ENCODE peak calls at places on chromosomes 6 and 20, in nine cellular contexts. G is SK-N-SH, Z is transverse colon, E is suprapubic skin, L is HCT116, A is spleen, S is HepG2, U is HL-60, Y is GM12878. W is an unnamed sample.

GRCh38 chr20:11101243-11101642 is 427.4 kb upstream of the JAG1 start:
- DNase-seq in Z (no peak), U (no peak), A (no peak), G (no peak), E (no peak), L (no peak), Y (no peak), S (no peak), W (no peak)

GRCh38 chr6:25312034-25312620 is 33.0 kb downstream of the CARMIL1 start:
- DNase-seq in Z (no peak), A (no peak), S (no peak), G (no peak), Y (no peak), E (no peak), L (no peak), U (no peak), W (no peak)

GRCh38 chr6:16408766-16409165 is 170.4 kb downstream of the GMPR start:
- DNase-seq in L (no peak), Z (no peak), E (no peak), A (no peak), Y (no peak), U (no peak), G (no peak), S (no peak), W (no peak)

GRCh38 chr6:42532038-42532669 is 31.7 kb upstream of the UBR2 start:
- DNase-seq in L (peak; percentile 79), S (peak; percentile 64), Y (no peak), Z (no peak), U (peak; percentile 47), G (peak; percentile 70), A (no peak), E (no peak), W (no peak)

GRCh38 chr6:52482903-52483670 is 62.9 kb downstream of the EFHC1 start:
- DNase-seq in Z (no peak), G (no peak), E (no peak), U (no peak), Y (no peak), S (peak; percentile 46), L (no peak), A (no peak), W (no peak)

GRCh38 chr6:129597023-129597713 is 112.8 kb downstream of the ARHGAP18 start:
- DNase-seq in G (no peak), S (no peak), Y (no peak), A (no peak), E (no peak), U (no peak), L (no peak), Z (no peak), W (no peak)

GRCh38 chr6:137044366-137045220 is at the start of gene IL20RA:
- DNase-seq in G (peak; percentile 87), U (no peak), E (peak; percentile 65), S (no peak), Z (peak; percentile 35), Y (no peak), L (no peak), A (peak; percentile 80), W (no peak)

GRCh38 chr20:20549699-20550098 is 162.7 kb downstream of the RALGAPA2 start:
- DNase-seq in A (no peak), S (peak; percentile 31), L (peak; percentile 71), E (no peak), G (no peak), U (no peak), Z (no peak), Y (no peak), W (no peak)

GRCh38 chr6:161405418-161405817 is 131.6 kb upstream of the AGPAT4 start:
- DNase-seq in L (no peak), S (no peak), E (no peak), U (no peak), G (no peak), Z (no peak), Y (no peak), A (no peak), W (no peak)

GRCh38 chr6:161407581-161407980 is 133.7 kb upstream of the AGPAT4 start:
- DNase-seq in Y (peak; percentile 23), L (no peak), U (no peak), G (no peak), A (no peak), S (peak; percentile 36), Z (no peak), E (no peak), W (no peak)

GRCh38 chr6:161409353-161409752 is 135.5 kb upstream of the AGPAT4 start:
- DNase-seq in G (no peak), S (no peak), E (no peak), L (no peak), U (no peak), Z (no peak), Y (no peak), A (no peak), W (no peak)

GRCh38 chr6:161406633-161407032 is 132.8 kb upstream of the AGPAT4 start:
- DNase-seq in A (no peak), Y (no peak), G (no peak), E (no peak), Z (no peak), U (no peak), L (peak; percentile 39), S (no peak), W (no peak)

GRCh38 chr6:161407115-161407514 is 133.3 kb upstream of the AGPAT4 start:
- DNase-seq in E (no peak), A (no peak), G (no peak), Y (no peak), S (no peak), Z (no peak), U (no peak), L (no peak), W (no peak)
- H3K27ac ChIP-seq in E (no peak overlapping the region), A (no peak overlapping the region), G (peak overlapping the region; percentile 10), Y (no peak overlapping the region), S (no peak overlapping the region), Z (no peak overlapping the region), U (no peak overlapping the region), L (no peak overlapping the region), W (no peak overlapping the region)

DNA sequence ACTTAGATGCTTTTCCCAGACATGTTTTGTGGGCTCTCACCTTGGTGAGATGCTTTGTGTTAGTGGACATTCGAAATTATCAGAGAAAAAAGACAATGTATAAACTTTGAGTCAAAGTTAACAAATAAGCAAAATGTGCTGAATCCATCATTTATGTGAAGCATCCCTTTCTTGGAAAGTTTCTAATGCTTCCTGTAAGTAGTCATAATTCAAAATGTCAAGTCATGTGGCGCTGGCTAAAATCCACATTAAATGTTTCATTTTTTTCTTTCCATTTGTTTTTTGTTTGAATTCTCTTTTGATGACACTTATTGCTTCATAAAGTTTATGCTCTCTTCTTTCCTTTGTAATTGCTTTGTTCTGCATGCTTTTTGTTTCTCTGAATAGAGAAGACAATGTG is 107.2 kb upstream of the CENPW start:
- DNase-seq in G (no peak), L (no peak), E (no peak), A (no peak), Z (no peak), Y (no peak), U (no peak), S (no peak), W (no peak)
- TF ChIP-seq POLR2AphosphoS5 in G (no peak), L (no peak), E (no peak), A (no peak), Z (no peak), Y (no peak), U (no peak), S (no peak), W (no peak)

DNA sequence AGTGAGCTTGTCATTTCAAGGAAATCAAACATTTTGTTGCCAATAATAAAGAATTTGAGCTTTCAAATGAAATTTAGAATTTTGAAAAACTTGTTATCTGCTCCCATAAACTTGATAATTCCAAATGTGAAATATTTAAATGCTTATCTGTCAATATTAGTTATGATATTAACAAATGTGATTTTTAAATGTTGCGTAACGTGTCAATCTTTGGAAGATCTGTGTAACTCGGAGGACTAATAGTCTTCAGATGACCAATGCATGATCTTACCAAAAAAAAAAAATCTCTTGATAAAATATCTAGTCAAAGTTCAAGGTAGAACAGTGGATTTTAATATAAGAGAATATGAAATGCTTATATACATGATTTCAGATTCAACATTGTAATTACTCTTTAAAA is 274.5 kb upstream of the HSF2 start:
- DNase-seq in A (no peak), Y (no peak), S (no peak), L (no peak), U (no peak), Z (no peak), E (no peak), G (no peak), W (no peak)
- H3K27ac ChIP-seq in A (no peak overlapping the region), Y (no peak overlapping the region), S (no peak overlapping the region), L (no peak overlapping the region), U (no peak overlapping the region), Z (no peak overlapping the region), E (no peak overlapping the region), G (no peak overlapping the region), W (no peak overlapping the region)

DNA sequence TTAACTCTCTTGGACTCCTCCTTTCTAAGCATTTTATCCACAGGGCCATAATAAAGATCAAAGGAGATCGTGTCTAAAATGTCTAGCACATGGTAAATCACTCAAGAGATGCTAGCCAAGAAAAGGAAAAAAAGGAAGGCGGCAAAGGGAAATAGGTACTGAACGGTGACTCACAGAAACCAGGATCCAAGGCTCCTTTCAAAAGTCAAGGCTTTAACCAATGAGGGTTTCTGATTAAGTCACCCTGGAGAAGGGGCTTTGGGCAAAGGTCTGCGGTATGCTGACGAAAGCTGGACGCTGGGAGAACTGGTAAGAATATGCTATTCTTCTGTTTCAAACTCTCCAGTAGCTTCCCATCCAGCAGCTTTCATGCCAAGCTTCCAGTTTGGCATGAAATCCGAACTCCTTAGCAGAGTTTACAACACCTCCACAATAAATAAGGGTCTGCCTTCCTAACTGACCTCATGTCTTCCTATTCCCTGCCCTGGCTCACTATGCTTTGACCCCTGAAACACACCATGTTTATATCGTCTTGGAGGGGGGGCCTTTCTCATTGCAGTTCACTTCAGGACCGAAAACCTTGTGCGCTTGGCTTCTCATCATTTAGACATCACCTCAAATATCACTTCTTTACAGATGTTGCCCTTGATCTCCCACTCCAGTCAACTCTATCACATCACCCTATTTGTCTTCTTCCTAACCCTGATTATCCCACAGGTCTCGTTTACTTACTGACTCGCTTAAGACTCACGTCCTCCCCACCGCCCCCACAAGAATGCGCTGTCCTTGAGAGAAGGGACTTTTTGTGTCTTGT is 908 bp downstream of the TOMM34 start:
- DNase-seq in L (no peak), Y (no peak), U (peak; percentile 29), Z (peak; percentile 23), S (peak; percentile 65), A (no peak), E (no peak), G (peak; percentile 31), W (no peak)
- TF ChIP-seq POLR2AphosphoS5 in L (no peak), Y (no peak), U (no peak), Z (no peak), S (no peak), A (no peak), E (no peak), G (no peak), W (no peak)